ENCODE peak calls at places on chromosomes 11 and 22, in seven cellular contexts. One of them, this sample, is unnamed.

GRCh38 chr11:61297741-61298140 is 2.6 kb upstream of the VWCE start:
- DNase-seq in mesenchymal stem cell: peak; percentile 73
- DNase-seq in mesendoderm: no peak
- DNase-seq in neuronal stem cell: no peak
- DNase-seq in H1: no peak
- DNase-seq in H9: no peak
- DNase-seq in IMR-90: peak; percentile 91
- DNase-seq in this sample: peak; percentile 51

GRCh38 chr11:27309064-27309463 is 54.0 kb downstream of the CCDC34 start:
- DNase-seq in H1: no peak
- DNase-seq in mesenchymal stem cell: no peak
- DNase-seq in H9: no peak
- DNase-seq in neuronal stem cell: no peak
- DNase-seq in IMR-90: no peak
- DNase-seq in mesendoderm: no peak
- DNase-seq in this sample: no peak

GRCh38 chr11:78031629-78032028 is 8.6 kb upstream of the KCTD14 start:
- DNase-seq in mesendoderm: no peak
- DNase-seq in H1: no peak
- DNase-seq in H9: no peak
- DNase-seq in neuronal stem cell: no peak
- DNase-seq in mesenchymal stem cell: no peak
- DNase-seq in IMR-90: no peak
- DNase-seq in this sample: no peak

GRCh38 chr11:20087118-20087521 is 73.2 kb downstream of the DBX1 start:
- DNase-seq in IMR-90: peak; percentile 76
- DNase-seq in H9: no peak
- DNase-seq in neuronal stem cell: no peak
- DNase-seq in mesenchymal stem cell: no peak
- DNase-seq in H1: no peak
- DNase-seq in mesendoderm: no peak
- DNase-seq in this sample: no peak

GRCh38 chr11:10041803-10042202 is 252.2 kb downstream of the SBF2 start:
- DNase-seq in IMR-90: no peak
- DNase-seq in mesendoderm: no peak
- DNase-seq in mesenchymal stem cell: no peak
- DNase-seq in neuronal stem cell: no peak
- DNase-seq in H9: no peak
- DNase-seq in H1: no peak
- DNase-seq in this sample: no peak

GRCh38 chr11:87574193-87574592 is 536.5 kb downstream of the TMEM135 start:
- DNase-seq in mesendoderm: peak; percentile 43
- DNase-seq in H9: no peak
- DNase-seq in mesenchymal stem cell: no peak
- DNase-seq in IMR-90: no peak
- DNase-seq in H1: no peak
- DNase-seq in neuronal stem cell: no peak
- DNase-seq in this sample: no peak

GRCh38 chr11:68135161-68135560 is 14.0 kb upstream of the CHKA start:
- DNase-seq in mesendoderm: no peak
- DNase-seq in H1: no peak
- DNase-seq in mesenchymal stem cell: no peak
- DNase-seq in IMR-90: no peak
- DNase-seq in neuronal stem cell: no peak
- DNase-seq in H9: no peak
- DNase-seq in this sample: no peak

GRCh38 chr11:63866211-63866610 is 27.3 kb downstream of the MARK2 start:
- DNase-seq in mesendoderm: no peak
- DNase-seq in H1: no peak
- DNase-seq in IMR-90: peak; percentile 61
- DNase-seq in neuronal stem cell: no peak
- DNase-seq in mesenchymal stem cell: peak; percentile 76
- DNase-seq in H9: no peak
- DNase-seq in this sample: no peak

GRCh38 chr22:20584872-20585639 is 77.6 kb downstream of the MED15 start:
- DNase-seq in mesendoderm: no peak
- DNase-seq in mesenchymal stem cell: no peak
- DNase-seq in IMR-90: no peak
- DNase-seq in H9: no peak
- DNase-seq in H1: no peak
- DNase-seq in neuronal stem cell: no peak
- DNase-seq in this sample: no peak

GRCh38 chr11:17391493-17392355 is 3.3 kb upstream of the KCNJ11 start:
- DNase-seq in IMR-90: no peak
- DNase-seq in mesendoderm: no peak
- DNase-seq in mesenchymal stem cell: no peak
- DNase-seq in H1: no peak
- DNase-seq in neuronal stem cell: no peak
- DNase-seq in H9: no peak
- DNase-seq in this sample: no peak

GRCh38 chr11:122398167-122398566 is 257.4 kb upstream of the UBASH3B start:
- DNase-seq in mesendoderm: no peak
- DNase-seq in mesenchymal stem cell: no peak
- DNase-seq in neuronal stem cell: no peak
- DNase-seq in IMR-90: peak; percentile 12
- DNase-seq in H9: no peak
- DNase-seq in H1: no peak
- DNase-seq in this sample: no peak

GRCh38 chr22:50672471-50673230 is at the start of gene SHANK3:
- DNase-seq in IMR-90: no peak
- DNase-seq in neuronal stem cell: no peak
- DNase-seq in mesendoderm: no peak
- DNase-seq in mesenchymal stem cell: no peak
- DNase-seq in H9: no peak
- DNase-seq in H1: no peak
- DNase-seq in this sample: no peak

GRCh38 chr11:33540946-33541915 is 159.4 kb downstream of the C11orf91 start:
- DNase-seq in H1: no peak
- DNase-seq in neuronal stem cell: no peak
- DNase-seq in mesendoderm: no peak
- DNase-seq in mesenchymal stem cell: no peak
- DNase-seq in H9: no peak
- DNase-seq in IMR-90: no peak
- DNase-seq in this sample: peak; percentile 28

GRCh38 chr11:134231958-134232674 is 7.6 kb downstream of the VPS26B start:
- DNase-seq in H9: peak; percentile 10
- DNase-seq in mesendoderm: no peak
- DNase-seq in mesenchymal stem cell: no peak
- DNase-seq in neuronal stem cell: no peak
- DNase-seq in H1: no peak
- DNase-seq in IMR-90: no peak
- DNase-seq in this sample: peak; percentile 74

GRCh38 chr11:69705901-69706787 is 2.3 kb upstream of the FGF19 start:
- DNase-seq in mesenchymal stem cell: no peak
- DNase-seq in H1: no peak
- DNase-seq in mesendoderm: no peak
- DNase-seq in neuronal stem cell: no peak
- DNase-seq in H9: no peak
- DNase-seq in IMR-90: no peak
- DNase-seq in this sample: no peak

GRCh38 chr22:46652930-46653331 is 32.7 kb downstream of the GRAMD4 start:
- DNase-seq in mesenchymal stem cell: peak; percentile 25
- DNase-seq in H1: no peak
- DNase-seq in H9: no peak
- DNase-seq in neuronal stem cell: no peak
- DNase-seq in IMR-90: peak; percentile 35
- DNase-seq in mesendoderm: no peak
- DNase-seq in this sample: no peak

GRCh38 chr22:20793386-20794131 is 19.6 kb downstream of the SERPIND1 start:
- DNase-seq in H1: no peak
- DNase-seq in H9: no peak
- DNase-seq in IMR-90: no peak
- DNase-seq in neuronal stem cell: no peak
- DNase-seq in mesendoderm: no peak
- DNase-seq in mesenchymal stem cell: no peak
- DNase-seq in this sample: no peak

GRCh38 chr11:77400306-77400705 is 73.6 kb downstream of the PAK1 start:
- DNase-seq in H9: no peak
- DNase-seq in neuronal stem cell: no peak
- DNase-seq in mesendoderm: no peak
- DNase-seq in IMR-90: no peak
- DNase-seq in H1: no peak
- DNase-seq in mesenchymal stem cell: no peak
- DNase-seq in this sample: no peak

GRCh38 chr22:27405672-27406388 is 395.7 kb downstream of the MN1 start:
- DNase-seq in H1: peak; percentile 25
- DNase-seq in mesendoderm: peak; percentile 67
- DNase-seq in IMR-90: peak; percentile 45
- DNase-seq in mesenchymal stem cell: peak; percentile 43
- DNase-seq in H9: peak; percentile 79
- DNase-seq in neuronal stem cell: peak; percentile 47
- DNase-seq in this sample: peak; percentile 30

GRCh38 chr22:41585898-41586297 is 3.7 kb downstream of the PMM1 start:
- DNase-seq in IMR-90: no peak
- DNase-seq in neuronal stem cell: no peak
- DNase-seq in mesenchymal stem cell: no peak
- DNase-seq in H9: no peak
- DNase-seq in H1: no peak
- DNase-seq in mesendoderm: no peak
- DNase-seq in this sample: no peak

GRCh38 chr22:41587347-41587723 is 2.3 kb downstream of the PMM1 start:
- DNase-seq in mesenchymal stem cell: no peak
- DNase-seq in neuronal stem cell: no peak
- DNase-seq in IMR-90: no peak
- DNase-seq in mesendoderm: no peak
- DNase-seq in H1: no peak
- DNase-seq in H9: no peak
- DNase-seq in this sample: no peak

GRCh38 chr22:41589601-41590365 is at the start of gene PMM1:
- DNase-seq in IMR-90: peak; percentile 99
- DNase-seq in H9: peak; percentile 100
- DNase-seq in mesenchymal stem cell: peak; percentile 99
- DNase-seq in H1: peak; percentile 100
- DNase-seq in neuronal stem cell: peak; percentile 99
- DNase-seq in mesendoderm: peak; percentile 100
- DNase-seq in this sample: peak; percentile 99

GRCh38 chr22:41584881-41585280 is 4.8 kb downstream of the PMM1 start:
- DNase-seq in IMR-90: no peak
- DNase-seq in neuronal stem cell: no peak
- DNase-seq in H9: no peak
- DNase-seq in mesendoderm: no peak
- DNase-seq in H1: no peak
- DNase-seq in mesenchymal stem cell: no peak
- DNase-seq in this sample: no peak

DNA sequence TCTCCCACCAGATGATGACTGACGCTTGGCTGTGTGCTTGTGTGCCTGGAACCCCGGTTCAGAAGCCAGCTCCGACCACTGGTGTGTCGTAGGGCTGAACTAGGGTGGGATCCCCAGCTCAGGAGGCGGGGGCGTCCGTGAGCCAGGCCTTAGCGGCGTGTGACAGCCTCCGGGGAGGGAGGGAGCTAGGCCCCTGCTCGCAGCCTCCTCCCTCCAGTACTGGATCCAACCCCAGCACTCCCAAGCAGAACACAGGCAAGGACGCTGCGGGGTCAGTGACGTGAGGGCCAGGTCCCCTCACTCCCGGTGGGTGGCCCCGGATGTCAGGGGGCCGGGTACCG is 410 bp downstream of the PMM1 start:
- DNase-seq in H9: no peak
- DNase-seq in H1: peak; percentile 17
- DNase-seq in neuronal stem cell: peak; percentile 14
- DNase-seq in IMR-90: no peak
- DNase-seq in mesendoderm: peak; percentile 49
- DNase-seq in mesenchymal stem cell: peak; percentile 54
- DNase-seq in this sample: no peak
- H3K23ac ChIP-seq in H9: no peak overlapping the region
- H3K23ac ChIP-seq in H1: no peak overlapping the region
- H3K23ac ChIP-seq in neuronal stem cell: peak overlapping the region; percentile 96
- H3K23ac ChIP-seq in IMR-90: peak overlapping the region; percentile 99
- H3K23ac ChIP-seq in mesendoderm: no peak overlapping the region
- H3K23ac ChIP-seq in mesenchymal stem cell: no peak overlapping the region
- H3K23ac ChIP-seq in this sample: no peak overlapping the region

GRCh38 chr11:223921-224320 is 12.2 kb downstream of the SIRT3 start:
- DNase-seq in mesendoderm: no peak
- DNase-seq in neuronal stem cell: no peak
- DNase-seq in H9: no peak
- DNase-seq in IMR-90: no peak
- DNase-seq in H1: no peak
- DNase-seq in mesenchymal stem cell: no peak
- DNase-seq in this sample: no peak
- H3K9ac ChIP-seq in mesendoderm: no peak overlapping the region
- H3K9ac ChIP-seq in neuronal stem cell: no peak overlapping the region
- H3K9ac ChIP-seq in H9: no peak overlapping the region
- H3K9ac ChIP-seq in IMR-90: no peak overlapping the region
- H3K9ac ChIP-seq in H1: no peak overlapping the region
- H3K9ac ChIP-seq in mesenchymal stem cell: no peak overlapping the region
- H3K9ac ChIP-seq in this sample: no peak overlapping the region

GRCh38 chr11:125790825-125791224 is 2.9 kb downstream of the PATE3 start:
- DNase-seq in neuronal stem cell: no peak
- DNase-seq in mesendoderm: no peak
- DNase-seq in IMR-90: no peak
- DNase-seq in mesenchymal stem cell: no peak
- DNase-seq in H1: no peak
- DNase-seq in H9: no peak
- DNase-seq in this sample: no peak

GRCh38 chr11:125784678-125785077 is 3.2 kb upstream of the PATE3 start:
- DNase-seq in mesenchymal stem cell: no peak
- DNase-seq in neuronal stem cell: no peak
- DNase-seq in IMR-90: no peak
- DNase-seq in mesendoderm: no peak
- DNase-seq in H9: no peak
- DNase-seq in H1: no peak
- DNase-seq in this sample: no peak

DNA sequence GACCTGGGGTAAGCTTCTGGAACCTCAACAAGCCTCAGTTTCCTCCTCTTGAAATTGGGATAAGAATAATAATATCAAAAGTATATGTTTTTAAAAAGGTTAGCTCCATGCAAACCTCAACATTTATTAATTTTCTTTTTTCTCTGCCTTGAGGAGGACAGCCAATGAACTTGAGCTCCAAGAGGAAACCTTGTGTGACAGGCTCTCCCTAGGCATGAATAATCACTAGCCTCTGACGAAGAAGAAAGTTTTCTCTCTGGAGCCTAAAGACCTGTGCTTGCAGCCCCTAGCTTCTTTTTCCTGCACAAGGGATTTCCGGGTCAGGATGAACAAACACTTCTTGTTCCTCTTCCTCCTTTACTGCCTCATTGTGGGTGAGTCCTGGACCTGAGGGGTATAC is at the start of gene PATE3:
- DNase-seq in H1: no peak
- DNase-seq in mesendoderm: no peak
- DNase-seq in neuronal stem cell: no peak
- DNase-seq in H9: no peak
- DNase-seq in IMR-90: no peak
- DNase-seq in mesenchymal stem cell: no peak
- DNase-seq in this sample: no peak
- H3K23ac ChIP-seq in H1: no peak within 1 kb of the TSS
- H3K23ac ChIP-seq in mesendoderm: no peak within 1 kb of the TSS
- H3K23ac ChIP-seq in neuronal stem cell: no peak within 1 kb of the TSS
- H3K23ac ChIP-seq in H9: no peak within 1 kb of the TSS
- H3K23ac ChIP-seq in IMR-90: no peak within 1 kb of the TSS
- H3K23ac ChIP-seq in mesenchymal stem cell: no peak within 1 kb of the TSS
- H3K23ac ChIP-seq in this sample: no peak within 1 kb of the TSS

DNA sequence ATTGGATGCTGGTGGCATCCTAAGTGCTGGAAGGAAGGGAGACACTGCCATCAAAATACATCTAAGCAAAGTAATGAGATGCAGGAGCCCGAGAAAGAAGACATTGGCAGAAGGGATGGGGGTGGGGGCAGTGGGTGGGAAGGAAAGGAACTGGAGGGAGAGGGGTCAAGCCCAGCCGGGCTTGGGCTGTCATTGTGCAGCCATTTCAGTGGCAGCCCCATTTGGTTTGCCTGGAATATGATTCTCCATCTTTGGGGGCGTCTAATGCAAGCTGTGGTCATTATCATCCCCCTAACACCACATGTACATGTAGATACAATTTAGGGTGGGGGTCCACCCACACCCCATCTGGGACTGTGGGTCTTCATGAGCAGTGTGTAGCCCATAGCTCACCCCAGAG is 13.9 kb upstream of the ACCSL start:
- DNase-seq in H9: no peak
- DNase-seq in H1: no peak
- DNase-seq in IMR-90: no peak
- DNase-seq in mesenchymal stem cell: no peak
- DNase-seq in neuronal stem cell: no peak
- DNase-seq in mesendoderm: no peak
- DNase-seq in this sample: no peak
- H3K9ac ChIP-seq in H9: no peak overlapping the region
- H3K9ac ChIP-seq in H1: no peak overlapping the region
- H3K9ac ChIP-seq in IMR-90: no peak overlapping the region
- H3K9ac ChIP-seq in mesenchymal stem cell: no peak overlapping the region
- H3K9ac ChIP-seq in neuronal stem cell: no peak overlapping the region
- H3K9ac ChIP-seq in mesendoderm: no peak overlapping the region
- H3K9ac ChIP-seq in this sample: no peak overlapping the region